ENCODE peak calls at places on chromosomes 13 and 19, in six cellular contexts. J, G, A, I, K and R are unnamed samples. For H3K4me1, the result is how much of the 10 kb centered on the place peaks cover.

GRCh38 chr13:114065141-114065925 is 67.1 kb downstream of the RASA3 start:
- DNase-seq in J (peak), G (no peak), A (peak), I (peak), K (peak), R (peak)

GRCh38 chr13:26380930-26381329 is 127.0 kb downstream of the CDK8 start:
- DNase-seq in J (no peak), G (no peak), A (no peak), I (no peak), K (no peak), R (no peak)

GRCh38 chr19:43901395-43902390 is 33.4 kb downstream of the ZNF45 start:
- DNase-seq in J (peak), G (no peak), A (peak), I (peak), K (peak), R (peak)

GRCh38 chr13:43374621-43375020 is 351.2 kb downstream of the DNAJC15 start:
- DNase-seq in J (no peak), G (no peak), A (no peak), I (no peak), K (no peak), R (no peak)

GRCh38 chr19:48806818-48807589 is 3.8 kb downstream of the BCAT2 start:
- DNase-seq in J (no peak), G (peak), A (peak), I (no peak), K (no peak), R (no peak)

GRCh38 chr19:48741222-48741999 is 1.0 kb upstream of the RASIP1 start:
- DNase-seq in J (peak), G (peak), A (no peak), I (peak), K (no peak), R (peak)

GRCh38 chr19:9640956-9641355 is 19.9 kb upstream of the ZNF561 start:
- DNase-seq in J (no peak), G (no peak), A (no peak), I (no peak), K (no peak), R (no peak)

GRCh38 chr19:54173951-54174817 is 1.2 kb upstream of the TMC4 start:
- DNase-seq in J (no peak), G (no peak), A (no peak), I (no peak), K (no peak), R (no peak)

GRCh38 chr13:33767140-33767539 is 50.8 kb upstream of the RFC3 start:
- DNase-seq in J (no peak), G (no peak), A (no peak), I (no peak), K (no peak), R (no peak)

GRCh38 chr19:15562861-15563260 is 52.2 kb upstream of the CYP4F8 start:
- DNase-seq in J (no peak), G (no peak), A (no peak), I (no peak), K (no peak), R (no peak)

GRCh38 chr19:6071103-6071485 is 39.2 kb downstream of the RFX2 start:
- DNase-seq in J (no peak), G (no peak), A (peak), I (no peak), K (no peak), R (no peak)

GRCh38 chr19:55452381-55453325 is 8.8 kb downstream of the ISOC2 start:
- DNase-seq in J (peak), G (peak), A (no peak), I (peak), K (no peak), R (no peak)

GRCh38 chr13:49220035-49220855 is at the start of gene MLNR:
- DNase-seq in J (peak), G (no peak), A (no peak), I (peak), K (no peak), R (peak)

GRCh38 chr13:20033486-20033885 is 75.0 kb downstream of the ZMYM2 start:
- DNase-seq in J (no peak), G (no peak), A (no peak), I (no peak), K (no peak), R (no peak)

GRCh38 chr19:17209126-17210036 is 5.8 kb upstream of the USE1 start:
- DNase-seq in J (no peak), G (peak), A (no peak), I (no peak), K (no peak), R (no peak)

GRCh38 chr13:78192721-78193120 is 274.1 kb upstream of the EDNRB start:
- DNase-seq in J (no peak), G (no peak), A (no peak), I (no peak), K (no peak), R (no peak)

DNA sequence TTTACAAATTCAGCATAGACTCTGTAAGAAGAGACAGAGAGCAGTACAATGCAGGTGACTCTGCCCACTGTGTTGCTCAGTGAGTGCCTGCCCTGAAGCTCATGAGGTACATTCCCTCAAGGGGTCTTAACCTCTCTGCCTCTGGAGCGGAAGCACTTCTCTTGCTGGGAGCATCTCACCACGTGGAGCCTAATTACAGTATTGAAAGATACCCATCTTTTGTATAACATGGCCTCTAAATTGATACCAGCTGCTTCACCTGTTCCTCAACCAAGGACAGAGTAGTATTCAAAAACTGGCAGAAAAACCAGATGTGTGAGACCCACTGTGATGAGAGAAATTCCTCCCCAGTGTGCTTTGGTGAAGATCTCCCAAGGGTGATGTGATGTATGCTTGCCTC is 77.1 kb downstream of the SACS start:
- DNase-seq in J (no peak), G (no peak), A (no peak), I (no peak), K (no peak), R (no peak)
- TF ChIP-seq CTCF in J (no peak), G (no peak), A (no peak), I (no peak), K (no peak), R (no peak)

GRCh38 chr19:3636506-3636905 is 9.9 kb upstream of the CACTIN start:
- DNase-seq in J (no peak), G (no peak), A (no peak), I (no peak), K (no peak), R (no peak)
- H3K4me1 ChIP-seq in J (under half), G (under half), A (under half), I (under half), K (under half), R (under half)

GRCh38 chr13:23359882-23360281 is 73.6 kb downstream of the SACS start:
- DNase-seq in J (no peak), G (no peak), A (no peak), I (no peak), K (no peak), R (no peak)
- H3K27ac ChIP-seq in J (no peak), G (no peak), A (no peak), I (no peak), K (no peak), R (no peak)

DNA sequence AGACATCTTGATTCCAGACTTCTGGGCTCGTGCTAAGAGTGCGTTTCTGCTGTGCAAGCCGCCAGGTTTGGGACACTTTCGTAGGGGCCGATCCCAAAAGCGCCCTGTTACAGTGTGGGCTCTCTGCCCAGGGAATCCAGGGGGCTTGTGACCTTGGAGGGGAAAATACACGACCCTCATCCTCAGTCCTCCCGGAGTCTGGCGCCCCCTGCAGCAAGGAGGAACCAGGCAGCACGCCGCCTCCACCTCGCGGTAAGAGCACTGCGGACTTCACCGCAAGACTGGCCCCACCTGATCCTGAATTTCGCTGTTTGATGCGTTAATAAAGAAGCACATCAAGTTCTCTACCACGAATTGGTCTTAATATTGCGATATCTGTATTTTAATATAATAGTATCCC is 5.2 kb downstream of the POLRMT start:
- DNase-seq in J (no peak), G (no peak), A (no peak), I (no peak), K (no peak), R (no peak)
- TF ChIP-seq CTCF in J (peak), G (peak), A (no peak), I (peak), K (no peak), R (peak)

GRCh38 chr13:110443633-110444225 is 117.8 kb downstream of the RAB20 start:
- DNase-seq in J (no peak), G (no peak), A (no peak), I (no peak), K (no peak), R (no peak)

GRCh38 chr13:110446570-110446880 is 115.0 kb downstream of the RAB20 start:
- DNase-seq in J (no peak), G (no peak), A (no peak), I (no peak), K (no peak), R (no peak)

GRCh38 chr13:110444226-110444653 is 117.3 kb downstream of the RAB20 start:
- DNase-seq in J (no peak), G (no peak), A (no peak), I (no peak), K (no peak), R (no peak)

GRCh38 chr13:110445722-110446569 is 115.6 kb downstream of the RAB20 start:
- DNase-seq in J (no peak), G (no peak), A (no peak), I (no peak), K (no peak), R (no peak)

GRCh38 chr13:110445183-110445582 is 116.3 kb downstream of the RAB20 start:
- DNase-seq in J (no peak), G (no peak), A (no peak), I (no peak), K (no peak), R (no peak)
- H3K4me1 ChIP-seq in J (under half), G (under half), A (under half), I (under half), K (under half), R (under half)